ENCODE peak calls at places on chromosomes 12 and 14, in four cellular contexts. K is HCT116, B is ovary, M is IMR-90. D is an unnamed sample.

GRCh38 chr14:22836301-22837058 is at the start of gene MMP14:
- DNase-seq in K (no peak), B (peak; percentile 86), M (peak; percentile 89), D (no peak)

GRCh38 chr14:95623195-95623594 is 63.0 kb upstream of the TCL1B start:
- DNase-seq in K (no peak), B (peak; percentile 75), M (no peak), D (no peak)

GRCh38 chr12:63302269-63302940 is 151.4 kb upstream of the AVPR1A start:
- DNase-seq in K (no peak), B (no peak), M (no peak), D (no peak)

GRCh38 chr12:110780448-110780847 is 37.8 kb upstream of the PPP1CC start:
- DNase-seq in K (no peak), B (no peak), M (no peak), D (peak; percentile 18)

GRCh38 chr12:28966049-28966778 is 182.9 kb upstream of the FAR2 start:
- DNase-seq in K (no peak), B (peak; percentile 16), M (peak; percentile 20), D (no peak)

GRCh38 chr12:113333877-113334785 is 778 bp downstream of the SLC8B1 start:
- DNase-seq in K (no peak), B (no peak), M (no peak), D (peak; percentile 53)

GRCh38 chr12:46579474-46579873 is 206.9 kb upstream of the SLC38A2 start:
- DNase-seq in K (no peak), B (no peak), M (no peak), D (no peak)

GRCh38 chr14:64659366-64659765 is 44.9 kb upstream of the PLEKHG3 start:
- DNase-seq in K (no peak), B (no peak), M (no peak), D (no peak)

GRCh38 chr12:21065845-21066244 is 65.1 kb upstream of the SLCO1B1 start:
- DNase-seq in K (peak; percentile 18), B (no peak), M (no peak), D (no peak)

GRCh38 chr12:70971395-70971794 is 50.9 kb upstream of the PTPRR start:
- DNase-seq in K (no peak), B (no peak), M (no peak), D (no peak)

GRCh38 chr12:88242939-88243338 is 100.8 kb downstream of the TMTC3 start:
- DNase-seq in K (no peak), B (no peak), M (no peak), D (no peak)

GRCh38 chr14:85122690-85123089 is 407.3 kb upstream of the FLRT2 start:
- DNase-seq in K (no peak), B (no peak), M (peak; percentile 46), D (no peak)

GRCh38 chr12:43847427-43847826 is 11.5 kb downstream of the TMEM117 start:
- DNase-seq in K (no peak), B (no peak), M (peak; percentile 41), D (no peak)

GRCh38 chr14:30584058-30584630 is 25.2 kb downstream of the G2E3 start:
- DNase-seq in K (no peak), B (no peak), M (peak; percentile 49), D (no peak)

GRCh38 chr12:81092053-81092452 is 14.2 kb downstream of the ACSS3 start:
- DNase-seq in K (no peak), B (no peak), M (no peak), D (no peak)

GRCh38 chr12:109910969-109911348 is 10.9 kb downstream of the TCHP start:
- DNase-seq in K (peak; percentile 43), B (no peak), M (peak; percentile 20), D (no peak)

GRCh38 chr12:125431516-125431915 is 366.3 kb downstream of the AACS start:
- DNase-seq in K (no peak), B (no peak), M (no peak), D (no peak)

GRCh38 chr14:101224356-101225115 is 321.0 kb upstream of the RTL1 start:
- DNase-seq in K (no peak), B (peak; percentile 23), M (no peak), D (no peak)

GRCh38 chr12:108613548-108613947 is 15.7 kb upstream of the TMEM119 start:
- DNase-seq in K (no peak), B (no peak), M (no peak), D (no peak)

GRCh38 chr14:34450958-34451357 is 11.1 kb downstream of the SPTSSA start:
- DNase-seq in K (no peak), B (no peak), M (no peak), D (no peak)

GRCh38 chr12:52796429-52796794 is 495 bp upstream of the KRT3 start:
- DNase-seq in K (no peak), B (no peak), M (no peak), D (no peak)

GRCh38 chr14:100391182-100391581 is 68.0 kb downstream of the SLC25A47 start:
- DNase-seq in K (no peak), B (no peak), M (no peak), D (no peak)

GRCh38 chr14:68464716-68465115 is 328.2 kb downstream of the ZFP36L1 start:
- DNase-seq in K (peak; percentile 94), B (no peak), M (peak; percentile 64), D (no peak)

GRCh38 chr14:96053600-96054381 is 14.6 kb downstream of the C14orf132 start:
- DNase-seq in K (no peak), B (peak; percentile 49), M (peak; percentile 99), D (no peak)

GRCh38 chr12:67052981-67053380 is 216.2 kb upstream of the CAND1 start:
- DNase-seq in K (no peak), B (no peak), M (no peak), D (no peak)

GRCh38 chr12:70908978-70909377 is 11.6 kb downstream of the PTPRR start:
- DNase-seq in K (no peak), B (no peak), M (no peak), D (no peak)

GRCh38 chr12:80352476-80352875 is 91.6 kb upstream of the PTPRQ start:
- DNase-seq in K (no peak), B (no peak), M (peak; percentile 4), D (no peak)

GRCh38 chr12:94507455-94507854 is 47.8 kb upstream of the CEP83 start:
- DNase-seq in K (no peak), B (no peak), M (no peak), D (no peak)

GRCh38 chr12:93982847-93983315 is 165.5 kb upstream of the PLXNC1 start:
- DNase-seq in K (no peak), B (no peak), M (peak; percentile 93), D (no peak)

GRCh38 chr12:121038861-121039654 is at the start of gene OASL:
- DNase-seq in K (no peak), B (no peak), M (no peak), D (peak; percentile 52)

GRCh38 chr14:37330910-37331309 is 133.2 kb downstream of the MIPOL1 start:
- DNase-seq in K (no peak), B (no peak), M (no peak), D (no peak)
- H3K27me3 ChIP-seq in K (no peaks in the 10 kb centered on the region), B (no peaks in the 10 kb centered on the region), M (no peaks in the 10 kb centered on the region), D (no peaks in the 10 kb centered on the region)

GRCh38 chr14:91424813-91425719 is 7.4 kb upstream of the CCDC88C start:
- DNase-seq in K (no peak), B (no peak), M (no peak), D (no peak)

GRCh38 chr14:91425720-91426032 is 8.1 kb upstream of the CCDC88C start:
- DNase-seq in K (no peak), B (no peak), M (no peak), D (no peak)

DNA sequence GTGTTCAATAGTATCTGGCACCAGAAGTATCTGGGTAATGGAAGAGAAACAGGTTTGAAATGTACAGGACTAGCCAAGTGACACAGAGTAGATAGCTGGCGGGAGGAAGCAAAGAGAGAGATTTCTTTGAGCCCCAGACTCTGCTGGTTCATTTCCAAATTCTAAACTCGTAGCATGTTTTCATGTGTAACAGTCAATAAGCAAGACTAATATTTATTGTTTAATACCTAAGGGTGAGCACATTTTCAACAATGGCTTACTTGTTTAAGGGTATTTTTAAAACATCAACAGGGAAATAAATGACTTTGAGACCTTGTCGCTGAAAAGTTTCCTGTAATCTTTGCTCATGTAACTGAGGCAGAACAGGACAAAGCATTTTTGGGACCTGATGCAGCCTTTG is 11.8 kb upstream of the CCDC88C start:
- DNase-seq in K (no peak), B (no peak), M (no peak), D (no peak)
- H3K27me3 ChIP-seq in K (no peaks in the 10 kb centered on the region), B (no peaks in the 10 kb centered on the region), M (peaks cover 2% of the 10 kb centered on the region), D (no peaks in the 10 kb centered on the region)

DNA sequence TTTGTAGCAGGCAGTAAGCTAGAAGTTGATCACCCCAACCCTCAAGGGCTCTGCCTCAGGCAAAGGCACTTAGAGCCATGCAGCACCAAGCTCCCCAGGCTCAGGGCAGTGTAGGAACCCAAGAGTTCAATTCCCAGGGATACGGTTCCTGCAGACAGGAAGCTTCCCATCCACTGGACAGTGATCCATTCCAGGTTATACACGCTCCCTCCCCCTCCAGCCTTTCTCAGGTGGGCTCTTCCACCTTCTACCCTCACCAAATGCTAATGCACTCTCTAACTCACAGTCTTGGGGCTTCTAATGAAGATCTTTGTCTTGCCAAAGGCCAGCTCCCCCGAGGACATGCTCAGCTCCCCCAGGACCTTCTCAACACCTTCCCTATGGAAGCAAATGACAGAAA is 12.7 kb downstream of the MYO1A start:
- DNase-seq in K (no peak), B (no peak), M (no peak), D (no peak)
- H3K27me3 ChIP-seq in K (peaks cover 14% of the 10 kb centered on the region), B (no peaks in the 10 kb centered on the region), M (peaks cover 59% of the 10 kb centered on the region), D (no peaks in the 10 kb centered on the region)

DNA sequence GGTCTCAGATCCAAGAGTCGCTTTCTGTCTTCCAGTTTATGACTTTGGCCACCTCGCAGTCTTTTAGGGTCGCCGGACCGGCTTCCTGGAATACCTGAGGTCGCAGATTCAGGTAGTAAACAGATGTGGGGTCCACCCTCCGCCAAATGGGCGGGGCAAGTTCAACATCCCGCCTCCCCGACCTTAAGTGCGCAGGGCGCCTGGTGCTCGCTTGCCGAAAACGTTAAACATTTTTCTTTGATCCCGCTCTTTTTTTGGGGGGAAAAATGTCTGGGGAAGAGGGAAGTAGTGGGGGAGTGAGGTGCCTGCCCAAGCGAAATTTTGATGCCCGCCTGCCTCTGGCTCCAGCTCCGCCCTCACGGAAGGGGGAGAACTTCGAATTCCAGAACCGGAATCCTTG is 73.9 kb upstream of the TBX5 start:
- DNase-seq in K (no peak), B (no peak), M (no peak), D (no peak)
- H3K27me3 ChIP-seq in K (peaks cover 79% of the 10 kb centered on the region), B (no peaks in the 10 kb centered on the region), M (peaks cover 28% of the 10 kb centered on the region), D (peaks cover 37% of the 10 kb centered on the region)

DNA sequence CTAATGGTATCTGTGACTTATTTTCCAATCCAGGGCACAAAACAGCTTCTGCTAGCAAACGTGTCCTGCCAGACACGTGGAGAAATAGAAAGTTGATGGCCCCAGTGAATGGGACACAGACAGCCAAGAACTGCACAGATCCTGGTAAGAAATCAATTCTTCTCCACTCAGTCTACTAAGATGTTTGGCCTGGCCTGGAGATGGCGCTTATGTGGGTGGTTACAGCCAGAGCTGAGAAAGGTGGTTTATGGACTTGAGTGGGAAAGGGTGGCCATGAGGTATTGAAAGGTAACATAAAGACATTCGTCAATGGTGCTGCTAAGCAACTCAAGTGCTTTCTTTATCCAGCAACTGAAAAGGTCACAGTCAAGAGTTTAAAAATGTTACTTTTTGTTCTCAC is 2.9 kb downstream of the SLC24A4 start:
- DNase-seq in K (no peak), B (no peak), M (no peak), D (no peak)
- H3K27me3 ChIP-seq in K (no peaks in the 10 kb centered on the region), B (no peaks in the 10 kb centered on the region), M (peaks cover 74% of the 10 kb centered on the region), D (peaks cover 17% of the 10 kb centered on the region)

DNA sequence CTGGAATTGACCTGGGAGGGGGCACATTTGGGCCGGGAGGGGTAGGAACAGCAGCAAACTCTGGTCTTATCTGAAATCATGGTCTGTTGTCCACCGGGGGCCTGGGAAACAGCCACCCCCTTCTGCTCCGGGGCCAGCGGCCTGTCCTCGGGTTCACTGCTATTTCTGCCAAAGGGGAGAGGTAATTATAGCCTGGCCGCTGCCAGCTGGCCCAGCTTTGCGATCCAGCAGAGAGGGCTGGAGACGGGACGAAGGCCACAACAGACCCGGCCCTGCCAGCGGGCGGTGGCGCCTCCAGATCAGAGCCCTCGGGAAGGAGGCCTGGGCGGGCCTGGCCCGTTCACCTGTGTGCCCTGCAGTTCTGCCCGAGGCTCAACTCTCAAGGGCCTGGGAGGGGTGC is at the start of gene C14orf180:
- DNase-seq in K (no peak), B (no peak), M (no peak), D (no peak)
- H3K27me3 ChIP-seq in K (no peaks in the 10 kb centered on the region), B (no peaks in the 10 kb centered on the region), M (peaks cover 15% of the 10 kb centered on the region), D (no peaks in the 10 kb centered on the region)